ENCODE peak calls at places on chromosomes 1 and 21, in six cellular contexts. Z is tibial nerve; T is iPS DF 19.7; V is progenitor cell of endocrine pancreas; N is Calu3; U is stimulated activated CD4-positive, alpha-beta T cell treated with anti-CD3 and anti-CD28 coated beads, Interleukin-1b, Interleukin-23, amount 100 ng/mL, for 1 hour. B is an unnamed sample.

GRCh38 chr1:27368872-27369703 is 2.3 kb upstream of the MAP3K6 start:
- DNase-seq in Z (no peak), T (no peak), V (no peak), N (no peak), U (no peak), B (no peak)

GRCh38 chr1:37498872-37499617 is 15.5 kb downstream of the MEAF6 start:
- DNase-seq in Z (no peak), T (no peak), V (no peak), N (peak), U (no peak), B (no peak)

GRCh38 chr1:183869230-183869629 is 64.3 kb downstream of the RGL1 start:
- DNase-seq in Z (no peak), T (no peak), V (no peak), N (no peak), U (no peak), B (no peak)

GRCh38 chr1:48552903-48553626 is 81.1 kb upstream of the SPATA6 start:
- DNase-seq in Z (no peak), T (no peak), V (no peak), N (no peak), U (no peak), B (no peak)

GRCh38 chr1:51906306-51907078 is 28.0 kb upstream of the NRDC start:
- DNase-seq in Z (no peak), T (no peak), V (no peak), N (no peak), U (no peak), B (no peak)

GRCh38 chr1:150516616-150517015 is 1.1 kb downstream of the FALEC start:
- DNase-seq in Z (no peak), T (no peak), V (no peak), N (no peak), U (no peak), B (no peak)

GRCh38 chr21:26082549-26082948 is 88.0 kb downstream of the APP start:
- DNase-seq in Z (no peak), T (no peak), V (no peak), N (no peak), U (no peak), B (no peak)

GRCh38 chr1:37410815-37411214 is 63.6 kb upstream of the ZC3H12A start:
- DNase-seq in Z (no peak), T (no peak), V (peak), N (peak), U (no peak), B (no peak)

B was measured in T-helper 22 cell.